ENCODE peak calls at places on chromosome 20, in seven cellular contexts. Y, F, V, I, S, C and X are unnamed samples.

GRCh38 chr20:5127859-5128409 is 1.1 kb downstream of the CDS2 start:
- DNase-seq in Y (no peak), I (peak; percentile 13), C (no peak), V (no peak), F (no peak), S (no peak), X (no peak)

GRCh38 chr20:52441708-52442107 is 250.1 kb upstream of the ZFP64 start:
- DNase-seq in C (no peak), S (no peak), V (no peak), F (no peak), I (no peak), Y (no peak), X (no peak)

GRCh38 chr20:52439385-52439784 is 247.8 kb upstream of the ZFP64 start:
- DNase-seq in C (no peak), V (no peak), Y (no peak), I (no peak), F (no peak), S (peak; percentile 31), X (no peak)

GRCh38 chr20:47289989-47290388 is 66.5 kb downstream of the ZMYND8 start:
- DNase-seq in F (no peak), V (peak; percentile 39), S (no peak), C (no peak), Y (no peak), I (no peak), X (no peak)

GRCh38 chr20:37673429-37673828 is 20.4 kb upstream of the CTNNBL1 start:
- DNase-seq in I (no peak), F (no peak), V (no peak), C (no peak), Y (no peak), S (peak; percentile 56), X (no peak)

GRCh38 chr20:21396045-21396893 is 1.1 kb downstream of the NKX2-4 start:
- DNase-seq in Y (no peak), F (no peak), I (no peak), S (peak; percentile 56), V (no peak), C (no peak), X (no peak)

GRCh38 chr20:21508230-21509078 is 5.4 kb downstream of the NKX2-2 start:
- DNase-seq in C (no peak), S (no peak), I (no peak), F (peak; percentile 57), V (no peak), Y (no peak), X (no peak)

GRCh38 chr20:63782051-63782471 is 42.5 kb downstream of the SLC2A4RG start:
- DNase-seq in I (no peak), S (peak; percentile 36), C (no peak), V (no peak), F (no peak), Y (no peak), X (peak; percentile 41)

GRCh38 chr20:1567392-1568165 is 10.1 kb upstream of the SIRPD start:
- DNase-seq in Y (no peak), F (no peak), S (peak; percentile 84), I (no peak), C (peak; percentile 10), V (peak; percentile 27), X (peak; percentile 36)

GRCh38 chr20:47727170-47727880 is 58.0 kb downstream of the SULF2 start:
- DNase-seq in V (no peak), C (no peak), S (no peak), I (no peak), Y (no peak), F (no peak), X (peak; percentile 41)

GRCh38 chr20:38658879-38659612 is 57.4 kb downstream of the ARHGAP40 start:
- DNase-seq in S (peak; percentile 86), C (no peak), V (no peak), I (peak; percentile 16), F (peak; percentile 87), Y (no peak), X (peak; percentile 20)

GRCh38 chr20:57711311-57711712 is 1.5 kb upstream of the PMEPA1 start:
- DNase-seq in Y (no peak), I (no peak), S (peak; percentile 62), F (no peak), C (no peak), V (no peak), X (no peak)

GRCh38 chr20:11454966-11455799 is 462.5 kb upstream of the BTBD3 start:
- DNase-seq in C (no peak), Y (no peak), F (no peak), V (peak; percentile 78), I (peak; percentile 66), S (peak; percentile 95), X (no peak)

GRCh38 chr20:37980876-37981275 is 52.4 kb downstream of the TTI1 start:
- DNase-seq in C (no peak), F (no peak), Y (no peak), I (no peak), V (no peak), S (no peak), X (no peak)

GRCh38 chr20:47355489-47356219 is 845 bp downstream of the ZMYND8 start:
- DNase-seq in F (no peak), Y (no peak), I (peak; percentile 39), V (no peak), S (peak; percentile 55), C (no peak), X (no peak)

GRCh38 chr20:32007787-32008616 is 2.2 kb upstream of the CCM2L start:
- DNase-seq in F (peak; percentile 80), V (no peak), C (no peak), I (no peak), Y (no peak), S (peak; percentile 83), X (no peak)

GRCh38 chr20:16476032-16476431 is 97.2 kb downstream of the KIF16B start:
- DNase-seq in C (no peak), F (no peak), Y (peak; percentile 35), S (peak; percentile 58), I (peak; percentile 71), V (peak; percentile 62), X (no peak)

GRCh38 chr20:19978511-19979210 is 38.5 kb upstream of the NAA20 start:
- DNase-seq in S (no peak), I (no peak), C (no peak), F (no peak), V (no peak), Y (no peak), X (no peak)

DNA sequence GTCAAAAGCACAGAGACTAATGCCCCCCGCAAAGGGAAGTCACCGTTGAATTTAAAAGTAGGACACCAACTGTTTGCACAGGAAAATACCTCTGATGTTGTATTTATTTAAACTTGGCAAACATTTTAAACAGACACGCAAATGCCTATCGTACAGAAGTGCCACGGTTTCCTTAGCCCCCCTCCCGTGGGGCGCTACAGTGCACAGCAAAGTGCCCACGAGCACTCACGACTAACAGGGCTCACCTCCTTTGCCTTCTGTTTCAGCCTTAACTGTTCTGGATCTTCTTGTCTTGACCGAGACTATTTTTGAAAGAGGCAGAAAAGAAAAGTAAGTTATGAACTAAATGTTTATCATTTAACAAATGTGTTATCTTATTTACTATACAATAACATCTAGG is 67.8 kb downstream of the TAF4 start:
- DNase-seq in F (no peak), S (no peak), I (no peak), Y (no peak), C (no peak), V (no peak), X (no peak)
- H3K23ac ChIP-seq in F (no peak overlapping the region), S (no peak overlapping the region), I (no peak overlapping the region), Y (no peak overlapping the region), C (no peak overlapping the region), V (no peak overlapping the region), X (no peak overlapping the region)

GRCh38 chr20:33838035-33838864 is 27.1 kb downstream of the CHMP4B start:
- DNase-seq in F (no peak), V (no peak), Y (no peak), S (peak; percentile 22), C (no peak), I (no peak), X (peak; percentile 38)
- H3K4me1 ChIP-seq in F (peaks cover 5% of the 10 kb centered on the region), V (peaks cover 12% of the 10 kb centered on the region), Y (peaks cover 6% of the 10 kb centered on the region), S (no peaks in the 10 kb centered on the region), C (no peaks in the 10 kb centered on the region), I (peaks cover 11% of the 10 kb centered on the region), X (peaks cover 27% of the 10 kb centered on the region)

DNA sequence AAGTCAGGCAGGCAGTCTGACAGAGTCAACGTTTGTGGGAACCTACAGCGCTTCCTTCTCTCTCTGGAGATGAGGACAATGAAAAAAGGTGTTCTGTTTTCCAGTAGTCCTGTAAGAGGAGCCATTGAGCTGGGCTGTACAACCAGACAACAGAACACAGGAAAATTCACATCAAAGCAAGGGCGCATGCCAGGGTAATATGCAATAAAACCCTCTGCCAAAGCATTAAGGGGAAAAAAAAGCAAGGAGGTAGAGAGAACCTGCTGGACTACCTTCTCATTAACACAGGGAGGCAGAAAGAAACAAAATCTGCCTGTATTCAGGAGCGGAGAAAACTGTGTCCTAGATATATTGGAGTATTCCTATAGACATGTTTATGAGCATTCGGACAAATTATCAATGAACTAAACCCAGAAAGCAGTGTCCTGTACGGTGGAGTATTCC is 1.3 kb downstream of the RNF24 start:
- DNase-seq in C (no peak), V (peak; percentile 85), F (no peak), Y (no peak), S (peak; percentile 74), I (peak; percentile 86), X (peak; percentile 70)
- H2BK120ac ChIP-seq in C (no peak overlapping the region), V (peak overlapping the region; percentile 69), F (no peak overlapping the region), Y (no peak overlapping the region), S (no peak overlapping the region), I (no peak overlapping the region), X (no peak overlapping the region)

GRCh38 chr20:22826306-22827230 is 208.5 kb upstream of the SSTR4 start:
- DNase-seq in V (no peak), F (no peak), S (no peak), I (no peak), C (no peak), Y (no peak), X (no peak)

GRCh38 chr20:22825076-22825475 is 210.0 kb upstream of the SSTR4 start:
- DNase-seq in Y (no peak), I (no peak), S (no peak), F (no peak), V (peak; percentile 41), C (no peak), X (peak; percentile 47)

GRCh38 chr20:22830138-22830537 is 205.0 kb upstream of the SSTR4 start:
- DNase-seq in Y (no peak), V (no peak), F (no peak), S (no peak), I (no peak), C (no peak), X (no peak)

GRCh38 chr20:22825546-22825945 is 209.6 kb upstream of the SSTR4 start:
- DNase-seq in I (no peak), F (no peak), S (no peak), Y (no peak), C (no peak), V (no peak), X (peak; percentile 45)

GRCh38 chr20:22827916-22828315 is 207.2 kb upstream of the SSTR4 start:
- DNase-seq in S (no peak), I (no peak), C (no peak), V (no peak), F (no peak), Y (no peak), X (peak; percentile 94)
- H3K23ac ChIP-seq in S (no peak overlapping the region), I (peak overlapping the region; percentile 24), C (no peak overlapping the region), V (no peak overlapping the region), F (no peak overlapping the region), Y (no peak overlapping the region), X (no peak overlapping the region)